ENCODE peak calls at places on chromosomes 4 and X, in five cellular contexts. H, Z, E, G and M are unnamed samples.

GRCh38 chrX:134171661-134172587 is 65.1 kb upstream of the CCDC160 start:
- DNase-seq in E (no peak), Z (no peak), G (no peak), H (peak; percentile 64), M (no peak)

GRCh38 chrX:68254738-68255645 is 178.3 kb downstream of the OPHN1 start:
- DNase-seq in H (no peak), G (no peak), Z (no peak), E (no peak), M (no peak)

GRCh38 chr4:61070269-61070668 is 129.9 kb upstream of the ADGRL3 start:
- DNase-seq in E (no peak), H (no peak), Z (no peak), G (no peak), M (no peak)

GRCh38 chr4:101667348-101667747 is 123.2 kb upstream of the BANK1 start:
- DNase-seq in H (no peak), G (no peak), E (no peak), Z (no peak), M (no peak)

GRCh38 chrX:134932528-134933217 is 58.1 kb upstream of the SMIM10 start:
- DNase-seq in Z (peak; percentile 55), G (no peak), H (no peak), E (no peak), M (no peak)

GRCh38 chr4:15779336-15779735 is 1.2 kb downstream of the CD38 start:
- DNase-seq in E (no peak), H (peak; percentile 73), G (no peak), Z (peak; percentile 46), M (no peak)

GRCh38 chrX:129593137-129593536 is 53.1 kb downstream of the OCRL start:
- DNase-seq in G (no peak), Z (no peak), H (no peak), E (peak; percentile 32), M (no peak)

GRCh38 chrX:31223817-31224216 is 152.0 kb upstream of the FTHL17 start:
- DNase-seq in G (no peak), Z (no peak), H (no peak), E (no peak), M (no peak)

GRCh38 chrX:40996886-40997530 is 88.2 kb upstream of the USP9X start:
- DNase-seq in E (peak; percentile 41), G (no peak), Z (peak; percentile 70), H (peak; percentile 44), M (peak; percentile 64)

GRCh38 chr4:27787195-27787594 is 926.6 kb downstream of the STIM2 start:
- DNase-seq in G (no peak), E (no peak), H (no peak), Z (no peak), M (no peak)

GRCh38 chrX:74293343-74293946 is 10.5 kb upstream of the ZCCHC13 start:
- DNase-seq in H (peak; percentile 87), E (peak; percentile 79), G (no peak), Z (peak; percentile 52), M (peak; percentile 79)

GRCh38 chr4:6680372-6681034 is 13.2 kb upstream of the S100P start:
- DNase-seq in G (no peak), Z (no peak), E (peak; percentile 61), H (peak; percentile 52), M (peak; percentile 52)

GRCh38 chrX:69133561-69134542 is 31.4 kb downstream of the PJA1 start:
- DNase-seq in G (no peak), H (peak; percentile 68), E (peak; percentile 53), Z (peak; percentile 59), M (peak; percentile 81)

GRCh38 chr4:137267024-137267423 is 265.3 kb downstream of the PCDH18 start:
- DNase-seq in Z (no peak), G (no peak), H (no peak), E (no peak), M (no peak)

GRCh38 chrX:134622056-134622812 is 36.0 kb downstream of the PLAC1 start:
- DNase-seq in E (peak; percentile 17), H (no peak), Z (no peak), G (peak; percentile 35), M (no peak)

GRCh38 chrX:9966775-9967408 is at the start of gene CLDN34:
- DNase-seq in Z (no peak), E (peak; percentile 10), H (no peak), G (no peak), M (no peak)

GRCh38 chr4:129672941-129673340 is 577.0 kb downstream of the C4orf33 start:
- DNase-seq in G (no peak), H (no peak), E (no peak), Z (no peak), M (no peak)

GRCh38 chr4:19135886-19136633 is 1114.5 kb upstream of the LCORL start:
- DNase-seq in G (no peak), H (no peak), E (no peak), Z (no peak), M (no peak)

GRCh38 chrX:138856881-138857280 is 145.4 kb upstream of the FGF13 start:
- DNase-seq in H (no peak), G (no peak), Z (no peak), E (no peak), M (no peak)

GRCh38 chrX:110563276-110563675 is 204.6 kb downstream of the RTL9 start:
- DNase-seq in H (no peak), E (no peak), Z (no peak), G (no peak), M (no peak)

GRCh38 chrX:139106111-139106510 is 394.6 kb upstream of the FGF13 start:
- DNase-seq in H (no peak), E (no peak), G (no peak), Z (no peak), M (no peak)

GRCh38 chr4:152920768-152921167 is 15.4 kb upstream of the FHDC1 start:
- DNase-seq in E (no peak), H (no peak), Z (no peak), G (no peak), M (no peak)

GRCh38 chrX:115949900-115950822 is 220.4 kb upstream of the AGTR2 start:
- DNase-seq in E (no peak), Z (peak; percentile 33), H (peak; percentile 62), G (no peak), M (peak; percentile 46)

GRCh38 chrX:100609591-100609990 is 24.9 kb downstream of the TNMD start:
- DNase-seq in H (no peak), E (no peak), Z (no peak), G (no peak), M (no peak)

GRCh38 chr4:95118507-95118906 is 360.8 kb downstream of the BMPR1B start:
- DNase-seq in Z (no peak), H (no peak), E (no peak), G (no peak), M (no peak)

GRCh38 chrX:8430444-8430843 is 34.2 kb upstream of the VCX3B start:
- DNase-seq in E (no peak), G (no peak), Z (no peak), H (no peak), M (no peak)

GRCh38 chr4:139685180-139685579 is 19.6 kb downstream of the MGST2 start:
- DNase-seq in G (no peak), Z (no peak), H (no peak), E (no peak), M (no peak)

GRCh38 chr4:157521916-157522315 is 301.4 kb downstream of the GRIA2 start:
- DNase-seq in Z (no peak), E (no peak), H (no peak), G (no peak), M (no peak)

GRCh38 chr4:106767991-106768390 is 268.1 kb downstream of the DKK2 start:
- DNase-seq in G (no peak), H (no peak), E (no peak), Z (no peak), M (no peak)
- TF ChIP-seq FOXM1 in G (no peak), H (no peak), E (no peak), Z (no peak), M (no peak)

DNA sequence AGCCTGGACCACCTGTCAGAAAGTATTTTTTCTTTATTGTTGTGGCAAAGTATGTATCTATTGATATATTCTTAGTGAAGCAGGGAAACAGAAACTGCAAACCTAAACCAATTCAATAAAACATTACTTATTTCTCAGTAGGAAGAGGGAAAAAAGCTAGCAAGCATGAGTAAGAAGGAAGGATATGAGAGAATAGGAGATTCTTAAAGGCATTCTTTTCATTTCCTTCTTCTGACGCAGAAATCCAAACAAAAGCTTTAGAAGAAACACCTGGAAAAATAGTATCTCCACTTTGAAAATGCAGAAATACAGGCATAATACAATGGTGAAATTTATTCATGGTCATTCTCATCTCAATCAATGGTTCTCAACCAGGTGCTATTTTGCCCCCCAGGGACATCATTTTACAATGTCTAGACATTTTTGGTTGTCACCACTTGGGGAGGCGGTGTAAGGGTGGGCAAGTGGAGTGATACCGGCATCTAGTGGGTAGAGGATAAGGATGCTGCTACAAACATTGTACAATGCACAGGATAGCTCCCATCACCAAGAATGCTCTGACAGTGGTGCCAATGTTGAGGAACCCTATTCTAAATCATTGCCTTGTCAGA is 21.7 kb upstream of the ATXN3L start:
- DNase-seq in Z (no peak), G (no peak), E (no peak), H (no peak), M (no peak)
- TF ChIP-seq FOXM1 in Z (no peak), G (no peak), E (no peak), H (no peak), M (no peak)

GRCh38 chr4:125891597-125892258 is 577.0 kb downstream of the FAT4 start:
- DNase-seq in E (no peak), Z (no peak), G (no peak), H (no peak), M (no peak)
- TF ChIP-seq FOXM1 in E (no peak), Z (no peak), G (no peak), H (peak; percentile 75), M (no peak)

GRCh38 chrX:1452497-1453389 is at the start of gene ASMTL:
- DNase-seq in H (peak; percentile 99), Z (peak; percentile 93), G (peak; percentile 91), E (peak; percentile 94), M (peak; percentile 99)
- TF ChIP-seq FOXM1 in H (no peak), Z (no peak), G (no peak), E (no peak), M (no peak)

DNA sequence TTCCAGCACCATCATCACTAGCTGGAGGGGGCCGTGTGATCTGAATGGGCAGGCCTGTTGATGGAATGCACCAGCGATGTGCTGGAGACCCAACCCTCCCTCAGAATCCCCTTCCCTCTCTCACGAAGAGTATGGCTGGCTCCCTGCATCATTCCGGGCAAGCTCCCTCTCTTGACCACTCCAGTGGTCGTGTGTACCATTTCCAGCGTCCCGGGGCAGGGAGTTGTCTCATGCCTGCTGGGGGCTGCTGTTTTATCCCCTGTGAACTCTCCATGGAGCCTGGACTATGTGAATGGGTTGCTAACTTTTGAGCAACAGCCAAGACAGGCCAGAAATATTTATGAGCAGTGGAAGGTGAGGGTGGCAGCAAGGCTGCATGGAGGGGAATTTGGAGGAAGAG is 8.1 kb downstream of the CSAG1 start:
- DNase-seq in E (no peak), Z (no peak), H (no peak), G (no peak), M (no peak)
- TF ChIP-seq FOXM1 in E (no peak), Z (no peak), H (no peak), G (no peak), M (no peak)